ENCODE peak calls at places on chromosomes 3 and 15, in four cellular contexts. I is Karpas-422, E is NCI-H1092, V is DMS153. J is an unnamed sample.

GRCh38 chr3:149473991-149474819 is at the start of gene TM4SF4:
- DNase-seq in I (no peak), E (no peak), V (no peak), J (no peak)

GRCh38 chr3:23669541-23670255 is 136.1 kb upstream of the UBE2E1 start:
- DNase-seq in I (no peak), E (no peak), V (no peak), J (no peak)

GRCh38 chr3:153144779-153145178 is 17.2 kb upstream of the RAP2B start:
- DNase-seq in I (no peak), E (no peak), V (no peak), J (no peak)

GRCh38 chr15:92100751-92101150 is 247.2 kb downstream of the SLCO3A1 start:
- DNase-seq in I (no peak), E (no peak), V (no peak), J (no peak)

GRCh38 chr3:34005886-34006285 is 207.5 kb downstream of the PDCD6IP start:
- DNase-seq in I (no peak), E (no peak), V (no peak), J (no peak)

GRCh38 chr15:88231909-88232308 is 24.6 kb downstream of the NTRK3 start:
- DNase-seq in I (no peak), E (no peak), V (no peak), J (no peak)

GRCh38 chr3:56469141-56469540 is 874 bp upstream of the ERC2 start:
- DNase-seq in I (no peak), E (no peak), V (no peak), J (no peak)

GRCh38 chr15:63870403-63871209 is 36.9 kb upstream of the HERC1 start:
- DNase-seq in I (no peak), E (no peak), V (no peak), J (peak; percentile 16)

GRCh38 chr3:123799544-123800351 is 84.4 kb downstream of the MYLK start:
- DNase-seq in I (no peak), E (no peak), V (no peak), J (no peak)

J was measured in gastrocnemius medialis.